ENCODE peak calls at places on chromosomes 6 and 20, in six cellular contexts. I, Q, D, H, G and L are unnamed samples.

GRCh38 chr20:22920898-22921297 is 114.2 kb upstream of the SSTR4 start:
- DNase-seq in H (no peak), G (no peak), I (no peak), D (no peak), Q (no peak), L (no peak)

GRCh38 chr6:168049277-168049676 is 29.7 kb downstream of the FRMD1 start:
- DNase-seq in I (no peak), Q (no peak), G (no peak), D (no peak), H (no peak), L (no peak)

GRCh38 chr6:63677282-63677681 is 41.7 kb downstream of the PHF3 start:
- DNase-seq in H (no peak), Q (no peak), G (peak), D (no peak), I (no peak), L (no peak)

GRCh38 chr20:51460569-51461265 is 81.8 kb downstream of the NFATC2 start:
- DNase-seq in Q (no peak), I (peak), H (peak), D (no peak), G (no peak), L (peak)

GRCh38 chr20:2767768-2768631 is 32.4 kb downstream of the CPXM1 start:
- DNase-seq in I (no peak), D (no peak), Q (no peak), G (no peak), H (no peak), L (no peak)

GRCh38 chr6:33317418-33317667 is 201 bp downstream of the ZBTB22 start:
- DNase-seq in D (peak), H (no peak), I (no peak), G (no peak), Q (no peak), L (peak)

GRCh38 chr6:135181333-135182119 is 418 bp downstream of the MYB start:
- DNase-seq in Q (peak), I (no peak), D (no peak), H (no peak), G (no peak), L (no peak)

GRCh38 chr6:92114091-92114490 is 1305.3 kb downstream of the EPHA7 start:
- DNase-seq in D (no peak), G (no peak), I (no peak), H (no peak), Q (no peak), L (no peak)

GRCh38 chr6:138964012-138964411 is 24.0 kb downstream of the REPS1 start:
- DNase-seq in D (no peak), H (no peak), Q (no peak), I (no peak), G (no peak), L (no peak)

GRCh38 chr6:93235775-93236174 is 183.6 kb downstream of the EPHA7 start:
- DNase-seq in I (no peak), G (no peak), D (no peak), H (no peak), Q (no peak), L (no peak)

GRCh38 chr6:80098392-80098791 is 8.1 kb upstream of the BCKDHB start:
- DNase-seq in D (no peak), Q (no peak), G (no peak), I (no peak), H (no peak), L (no peak)

GRCh38 chr6:12014873-12015149 is 2.7 kb downstream of the HIVEP1 start:
- DNase-seq in Q (no peak), I (no peak), D (no peak), H (no peak), G (no peak), L (no peak)

GRCh38 chr6:122322824-122323223 is 76.6 kb upstream of the HSF2 start:
- DNase-seq in G (no peak), I (no peak), H (no peak), D (no peak), Q (no peak), L (no peak)

GRCh38 chr6:131519670-131520436 is 53.2 kb upstream of the ARG1 start:
- DNase-seq in D (peak), H (no peak), G (peak), Q (peak), I (peak), L (no peak)

GRCh38 chr6:133041020-133041419 is 200.1 kb upstream of the EYA4 start:
- DNase-seq in I (no peak), Q (peak), H (no peak), D (no peak), G (no peak), L (no peak)

GRCh38 chr6:141472123-141472522 is 660.6 kb upstream of the GJE1 start:
- DNase-seq in I (no peak), Q (no peak), G (no peak), D (no peak), H (no peak), L (no peak)

GRCh38 chr6:138382498-138383265 is 5.0 kb downstream of the SMIM28 start:
- DNase-seq in H (no peak), G (no peak), I (no peak), D (peak), Q (no peak), L (no peak)

GRCh38 chr6:48144024-48144423 is 33.0 kb upstream of the PTCHD4 start:
- DNase-seq in D (no peak), Q (no peak), H (no peak), I (no peak), G (no peak), L (no peak)

GRCh38 chr20:5835234-5835845 is 85.1 kb downstream of the SHLD1 start:
- DNase-seq in Q (no peak), I (no peak), H (no peak), G (peak), D (no peak), L (no peak)

GRCh38 chr20:43543138-43543537 is 15.7 kb upstream of the SGK2 start:
- DNase-seq in D (no peak), H (no peak), Q (no peak), G (no peak), I (no peak), L (no peak)

GRCh38 chr6:56714982-56715456 is 72.3 kb upstream of the DST start:
- DNase-seq in I (no peak), D (no peak), H (no peak), Q (no peak), G (peak), L (no peak)

GRCh38 chr6:109455161-109455501 is 441 bp downstream of the MICAL1 start:
- DNase-seq in I (no peak), Q (no peak), H (no peak), G (no peak), D (no peak), L (peak)

GRCh38 chr20:4064118-4064962 is 49.0 kb upstream of the RNF24 start:
- DNase-seq in H (no peak), I (no peak), G (no peak), D (peak), Q (peak), L (no peak)

DNA sequence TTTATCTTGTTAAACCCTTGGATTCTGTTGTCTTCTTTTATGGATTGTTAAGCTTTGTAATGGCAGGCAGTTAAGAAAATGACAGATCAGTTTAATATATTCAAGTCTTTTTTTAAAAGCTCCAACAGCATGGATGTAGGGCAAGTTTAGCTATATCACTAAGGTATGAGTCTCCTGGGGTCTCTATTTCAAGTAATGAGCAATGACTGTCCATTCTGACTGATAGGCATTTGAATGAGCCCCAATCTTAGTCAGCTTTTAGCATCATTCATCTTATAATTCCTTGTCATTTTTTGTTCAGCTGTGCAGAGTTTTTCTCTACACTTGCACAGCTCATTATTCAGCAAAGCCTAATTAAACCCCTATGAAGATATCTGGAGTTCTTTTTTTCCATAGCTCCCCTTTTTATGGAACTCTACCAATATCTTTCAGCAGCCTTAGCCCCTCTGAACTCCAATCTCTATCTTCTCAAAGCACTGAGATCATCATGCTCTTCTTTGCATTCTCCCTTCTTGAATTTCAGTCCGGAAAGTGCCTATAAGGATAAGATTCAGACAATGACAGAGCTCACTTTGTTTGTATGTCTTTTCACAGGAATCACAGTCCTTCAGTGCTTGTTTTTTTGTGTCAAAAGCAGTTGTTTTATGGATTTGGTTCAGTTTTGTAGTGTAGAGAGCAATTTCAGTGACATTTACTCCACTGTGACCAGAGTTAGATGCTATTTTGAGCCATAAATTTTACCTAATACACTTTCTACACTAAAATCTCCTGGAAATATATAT is 97.2 kb upstream of the DOK5 start:
- DNase-seq in D (no peak), Q (no peak), H (no peak), G (no peak), I (no peak), L (no peak)
- TF ChIP-seq POLR2AphosphoS5 in D (no peak), Q (no peak), H (no peak), G (no peak), I (no peak), L (no peak)

GRCh38 chr6:41625442-41625841 is 12.8 kb upstream of the MDFI start:
- DNase-seq in H (no peak), Q (no peak), I (no peak), D (no peak), G (no peak), L (no peak)
- TF ChIP-seq POLR2A in H (no peak), Q (no peak), I (no peak), D (no peak), G (no peak), L (no peak)

DNA sequence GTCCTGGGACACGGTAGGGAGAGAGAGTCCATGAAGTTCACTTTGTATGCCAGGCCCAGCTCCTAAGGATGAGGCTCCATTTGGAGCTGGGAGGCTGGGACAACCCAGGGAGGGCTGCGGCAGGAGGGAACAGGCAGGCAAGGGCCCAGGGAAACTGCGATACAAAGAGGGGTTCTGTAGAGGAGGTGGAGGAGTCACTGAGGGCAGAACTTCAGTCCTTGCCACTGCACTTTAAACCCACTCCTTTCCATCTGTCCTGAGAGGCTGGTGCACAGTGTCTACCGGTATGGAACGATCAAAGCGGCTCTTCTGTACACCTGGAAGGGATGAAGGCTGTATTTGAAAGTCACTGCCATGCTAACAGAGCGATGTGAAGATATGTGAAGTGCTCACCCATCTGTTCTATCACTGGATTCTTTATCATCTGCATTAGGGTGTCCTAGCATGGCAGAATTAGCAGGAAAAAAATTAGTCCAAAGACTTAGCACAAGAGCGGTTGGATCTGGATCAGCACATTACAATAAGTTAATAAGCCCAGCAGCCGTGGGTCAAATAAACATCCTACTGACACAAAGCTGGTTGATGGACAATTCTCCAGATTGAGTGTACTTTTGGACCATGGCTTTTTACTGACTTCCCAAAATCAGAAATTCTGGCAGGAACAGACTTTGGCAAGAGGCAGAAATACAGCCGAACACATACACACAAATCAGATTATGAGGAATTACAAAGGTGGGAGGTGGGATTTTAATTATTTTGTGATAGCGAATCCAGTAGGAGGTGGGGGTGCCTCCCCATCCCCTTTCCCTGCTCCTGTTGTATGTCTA is 20.9 kb upstream of the ZFAND3 start:
- DNase-seq in I (no peak), D (no peak), Q (no peak), H (no peak), G (no peak), L (no peak)
- TF ChIP-seq TAF1 in I (no peak), D (no peak), Q (no peak), H (no peak), G (no peak), L (no peak)

DNA sequence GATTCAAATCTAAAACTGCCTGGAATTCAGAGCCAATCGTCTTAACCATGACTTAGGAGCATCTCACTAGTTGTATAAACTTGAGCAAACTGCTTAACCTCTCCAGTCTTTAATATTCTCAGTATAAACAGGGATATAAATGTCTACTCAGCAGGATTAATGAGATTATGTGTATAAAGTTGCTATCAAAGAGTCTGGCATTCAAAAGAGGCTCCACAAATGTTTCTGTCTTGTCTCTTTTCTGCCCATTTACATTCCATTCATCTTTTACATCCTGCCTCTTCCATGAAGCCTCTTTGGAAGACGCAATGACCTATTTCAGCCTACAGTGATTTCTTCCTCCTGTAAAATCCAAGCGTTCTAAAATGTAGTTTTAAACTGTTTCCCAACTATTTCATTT is 66.9 kb downstream of the BLOC1S5 start:
- DNase-seq in I (no peak), H (no peak), D (no peak), G (no peak), Q (no peak), L (no peak)
- TF ChIP-seq POLR2AphosphoS5 in I (no peak), H (no peak), D (no peak), G (no peak), Q (no peak), L (no peak)

DNA sequence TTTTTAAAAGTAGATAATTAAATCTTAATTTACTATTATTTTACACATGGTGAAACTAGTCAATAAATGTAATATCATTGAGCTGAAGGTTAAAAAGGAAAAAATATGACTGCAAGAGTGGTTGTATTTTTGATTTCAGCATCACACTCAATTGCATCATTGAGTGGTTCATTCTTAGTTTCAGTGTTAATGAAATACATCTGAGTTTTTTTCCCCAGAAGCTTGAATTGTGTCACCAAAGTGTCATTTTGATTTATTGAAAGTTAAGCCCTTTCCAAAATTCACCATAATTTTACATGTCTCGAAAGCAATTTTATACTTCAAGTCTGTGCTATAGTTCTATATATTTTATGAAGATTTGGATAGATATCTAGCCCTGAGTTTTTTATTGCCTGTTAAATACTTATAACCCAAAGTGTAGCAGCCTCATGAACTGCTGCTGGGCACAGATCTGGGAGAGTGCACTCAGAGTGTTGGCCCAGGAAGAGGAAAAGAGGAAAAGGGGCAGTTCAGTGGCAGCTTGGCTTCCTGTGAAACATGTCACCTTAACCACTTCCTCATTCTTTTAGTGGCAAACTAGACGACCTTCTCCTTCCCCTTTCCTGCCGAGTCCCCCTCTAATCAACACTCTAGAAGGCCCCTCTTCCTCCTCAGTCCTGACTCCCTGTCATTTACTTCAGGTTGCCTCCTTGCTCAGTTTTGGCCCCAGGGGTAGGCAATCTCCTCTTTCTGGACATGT is 140.7 kb downstream of the ESR1 start:
- DNase-seq in D (no peak), Q (no peak), I (no peak), G (no peak), H (no peak), L (no peak)
- TF ChIP-seq POLR2A in D (no peak), Q (no peak), I (no peak), G (no peak), H (no peak), L (no peak)

GRCh38 chr6:73752943-73753342 is 56.9 kb downstream of the CD109 start:
- DNase-seq in Q (no peak), G (no peak), H (no peak), I (no peak), D (no peak), L (no peak)
- TF ChIP-seq TAF1 in Q (no peak), G (no peak), H (no peak), I (no peak), D (no peak), L (no peak)

GRCh38 chr6:28486533-28486932 is 29.1 kb downstream of the GPX6 start:
- DNase-seq in H (no peak), G (no peak), I (no peak), Q (no peak), D (no peak), L (no peak)

GRCh38 chr6:28489366-28490190 is 26.0 kb downstream of the GPX6 start:
- DNase-seq in D (peak), Q (peak), G (peak), H (peak), I (peak), L (peak)

GRCh38 chr6:28486988-28487742 is 28.4 kb downstream of the GPX6 start:
- DNase-seq in H (no peak), D (no peak), Q (peak), I (no peak), G (no peak), L (no peak)

GRCh38 chr6:28490191-28490890 is 25.3 kb downstream of the GPX6 start:
- DNase-seq in I (no peak), G (no peak), Q (peak), H (no peak), D (no peak), L (no peak)

DNA sequence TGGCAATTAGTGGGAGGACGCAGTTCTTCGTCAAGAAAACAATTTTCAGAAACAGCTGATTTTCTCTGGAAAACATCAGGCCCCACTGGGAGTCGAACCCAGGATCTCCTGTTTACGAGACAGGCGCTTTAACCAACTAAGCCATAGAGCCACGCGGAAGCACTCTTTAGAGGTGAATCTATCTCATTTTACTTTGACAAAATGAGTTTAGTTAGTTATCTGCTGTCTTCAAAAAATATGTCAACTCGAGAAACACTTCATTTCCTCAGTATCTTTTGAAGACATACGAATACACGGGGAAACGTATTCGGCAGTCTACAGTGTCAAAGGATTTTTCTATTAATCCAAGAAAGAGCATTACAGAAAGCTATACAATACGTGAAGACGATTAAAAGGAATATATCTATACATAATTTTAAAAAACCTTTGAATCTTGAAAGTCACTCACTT is 26.7 kb downstream of the GPX6 start:
- DNase-seq in G (peak), D (peak), H (peak), I (no peak), Q (peak), L (no peak)
- TF ChIP-seq POLR2AphosphoS5 in G (no peak), D (no peak), H (no peak), I (no peak), Q (no peak), L (no peak)

GRCh38 chr6:36442671-36443497 is at the start of the genes KCTD20 and PXT1:
- DNase-seq in Q (peak), G (peak), I (peak), H (peak), D (peak), L (peak)
- TF ChIP-seq POLR2A in Q (peak), G (peak), I (peak), H (peak), D (peak), L (peak)

GRCh38 chr6:144580039-144580438 is 294.9 kb downstream of the UTRN start:
- DNase-seq in D (no peak), H (no peak), Q (no peak), G (no peak), I (no peak), L (no peak)

GRCh38 chr6:144583614-144583954 is 298.4 kb downstream of the UTRN start:
- DNase-seq in D (no peak), H (no peak), I (no peak), Q (no peak), G (no peak), L (no peak)

GRCh38 chr6:144580771-144581170 is 295.6 kb downstream of the UTRN start:
- DNase-seq in H (no peak), G (no peak), Q (no peak), D (no peak), I (no peak), L (no peak)

GRCh38 chr6:144582939-144583613 is 297.9 kb downstream of the UTRN start:
- DNase-seq in D (peak), Q (peak), H (peak), G (no peak), I (peak), L (no peak)

DNA sequence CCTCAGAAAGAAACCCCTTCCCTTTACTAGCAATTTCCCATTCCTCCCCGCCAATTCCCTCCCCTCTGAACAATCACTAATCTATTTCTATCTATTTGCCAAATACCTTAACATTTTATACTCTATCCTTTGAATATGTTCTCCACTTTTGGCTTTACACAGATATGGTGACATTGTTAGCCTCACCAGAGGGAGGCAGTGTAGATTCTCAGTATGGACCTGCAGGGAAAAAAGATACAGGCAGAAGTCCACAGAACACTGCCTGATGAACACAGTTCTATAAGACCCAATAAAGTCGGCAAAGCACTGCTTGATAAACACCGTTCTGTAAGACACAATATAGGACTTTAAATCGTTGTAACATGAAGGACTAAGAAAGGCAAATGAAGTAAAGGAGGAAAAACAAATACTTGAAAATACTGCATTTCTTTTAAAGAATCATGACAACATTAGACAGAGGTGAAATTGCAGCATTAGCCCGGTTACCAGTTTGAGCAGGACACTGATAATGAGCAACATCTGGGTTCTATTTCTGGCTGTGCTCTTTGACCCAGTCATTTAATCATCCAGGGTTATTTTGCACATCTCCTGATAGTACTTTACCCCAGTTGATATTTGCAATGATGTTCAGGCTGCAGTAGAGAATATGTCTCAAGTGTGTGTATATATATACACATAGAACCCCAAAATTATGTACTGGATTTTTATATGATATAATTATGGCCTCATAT is 296.8 kb downstream of the UTRN start:
- DNase-seq in Q (peak), H (no peak), G (peak), D (no peak), I (no peak), L (no peak)
- TF ChIP-seq TAF1 in Q (no peak), H (no peak), G (no peak), D (no peak), I (no peak), L (no peak)